ENCODE peak calls at places on chromosomes 5 and 9, in six cellular contexts. P is HepG2, W is A549, L is IMR-90, R is GM12878, G is K562. O is an unnamed sample.

GRCh38 chr5:171574374-171574773 is 154.9 kb downstream of the FGF18 start:
- DNase-seq in G (no peak), L (no peak), P (no peak), R (no peak), W (no peak), O (no peak)

GRCh38 chr5:98904786-98905185 is 24.0 kb downstream of the CHD1 start:
- DNase-seq in W (no peak), G (no peak), R (no peak), L (peak), P (no peak), O (no peak)

GRCh38 chr9:112065781-112066606 is 109.1 kb downstream of the SUSD1 start:
- DNase-seq in R (no peak), W (no peak), P (no peak), G (peak), L (peak), O (no peak)

GRCh38 chr5:177539411-177539810 is 15.0 kb downstream of the FAM193B start:
- DNase-seq in L (peak), P (no peak), W (no peak), R (no peak), G (no peak), O (no peak)

GRCh38 chr5:9207820-9208418 is 338.0 kb downstream of the SEMA5A start:
- DNase-seq in G (peak), R (no peak), L (peak), W (peak), P (peak), O (peak)

GRCh38 chr5:82332064-82332855 is 54.1 kb upstream of the RPS23 start:
- DNase-seq in P (no peak), G (no peak), R (no peak), L (no peak), W (no peak), O (no peak)

GRCh38 chr5:5257761-5258160 is 117.6 kb downstream of the ADAMTS16 start:
- DNase-seq in G (no peak), P (no peak), W (no peak), R (no peak), L (no peak), O (no peak)

GRCh38 chr9:134547161-134548100 is 94.2 kb upstream of the COL5A1 start:
- DNase-seq in W (no peak), G (no peak), R (no peak), P (no peak), L (no peak), O (no peak)

GRCh38 chr9:35051069-35051967 is 21.1 kb downstream of the VCP start:
- DNase-seq in G (peak), L (peak), R (no peak), P (peak), W (peak), O (peak)

GRCh38 chr9:127903557-127904475 is 4.4 kb upstream of the ST6GALNAC6 start:
- DNase-seq in G (peak), L (no peak), W (no peak), R (no peak), P (peak), O (no peak)

GRCh38 chr9:133484671-133485437 is 6.0 kb upstream of the SLC2A6 start:
- DNase-seq in G (no peak), R (no peak), L (no peak), P (no peak), W (no peak), O (peak)

GRCh38 chr9:88932766-88933165 is 58.5 kb upstream of the S1PR3 start:
- DNase-seq in G (peak), P (no peak), L (no peak), W (no peak), R (no peak), O (no peak)

GRCh38 chr9:132481467-132481866 is 71.5 kb downstream of the CFAP77 start:
- DNase-seq in L (no peak), W (no peak), R (no peak), G (no peak), P (no peak), O (no peak)

GRCh38 chr5:10734050-10734709 is 26.9 kb downstream of the DAP start:
- DNase-seq in R (no peak), G (peak), W (no peak), P (no peak), L (no peak), O (no peak)

GRCh38 chr9:125747053-125747764 is at the start of gene PBX3:
- DNase-seq in G (peak), R (no peak), L (no peak), W (peak), P (no peak), O (peak)

GRCh38 chr9:115008536-115008935 is 78.1 kb upstream of the TNFSF8 start:
- DNase-seq in G (no peak), W (peak), P (no peak), L (peak), R (no peak), O (no peak)

GRCh38 chr5:8114597-8115266 is 245.8 kb downstream of the MTRR start:
- DNase-seq in W (no peak), P (no peak), R (no peak), L (no peak), G (no peak), O (no peak)

GRCh38 chr5:147369742-147370374 is 135.0 kb downstream of the STK32A start:
- DNase-seq in P (no peak), R (no peak), L (peak), G (no peak), W (peak), O (no peak)
- TF ChIP-seq RAD21 in P (no peak), R (no peak), L (peak), G (no peak), W (peak), O (peak)

GRCh38 chr5:168681556-168682183 is 102.5 kb upstream of the PANK3 start:
- DNase-seq in L (peak), W (no peak), G (no peak), R (no peak), P (peak), O (no peak)

GRCh38 chr5:168680395-168680794 is 101.2 kb upstream of the PANK3 start:
- DNase-seq in P (no peak), G (no peak), R (no peak), L (no peak), W (no peak), O (no peak)

GRCh38 chr5:168676499-168676898 is 97.3 kb upstream of the PANK3 start:
- DNase-seq in L (no peak), W (no peak), P (no peak), R (no peak), G (no peak), O (no peak)

GRCh38 chr5:168675883-168676408 is 96.8 kb upstream of the PANK3 start:
- DNase-seq in P (no peak), G (no peak), W (no peak), L (no peak), R (no peak), O (no peak)

GRCh38 chr5:168679515-168679920 is 100.3 kb upstream of the PANK3 start:
- DNase-seq in W (peak), P (peak), G (peak), R (peak), L (peak), O (peak)
- TF ChIP-seq USF2 in W (no peak), P (no peak), G (no peak), R (no peak), L (no peak), O (no peak)

GRCh38 chr5:73921746-73922145 is 295.8 kb downstream of the ARHGEF28 start:
- DNase-seq in P (no peak), G (no peak), L (no peak), R (no peak), W (no peak), O (no peak)
- TF ChIP-seq RAD21 in P (no peak), G (no peak), L (no peak), R (no peak), W (no peak), O (no peak)

DNA sequence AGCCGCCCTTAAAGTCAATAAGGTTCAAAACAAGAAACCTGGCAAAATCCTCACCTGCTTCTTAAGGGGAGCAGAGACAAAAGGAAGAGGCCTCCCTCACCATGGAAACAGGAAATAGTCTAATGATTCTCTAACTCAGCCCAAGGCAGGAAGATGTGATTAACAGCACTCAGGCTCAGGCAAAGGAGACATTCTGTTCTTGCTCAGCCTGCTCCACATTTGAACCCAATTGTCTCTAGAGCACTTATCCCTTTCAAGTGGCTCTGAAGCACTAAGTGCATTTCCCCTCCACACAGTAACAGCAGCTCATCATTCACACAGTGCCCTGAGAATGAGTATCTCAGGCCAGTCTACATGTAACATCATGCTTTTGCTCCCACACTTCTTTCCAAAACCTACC is 72.3 kb downstream of the NIPSNAP3B start:
- DNase-seq in G (no peak), L (peak), R (no peak), P (no peak), W (no peak), O (peak)
- TF ChIP-seq USF2 in G (no peak), L (no peak), R (no peak), P (no peak), W (no peak), O (no peak)

GRCh38 chr9:105044458-105044857 is 116.5 kb upstream of the ABCA1 start:
- DNase-seq in W (no peak), P (no peak), R (no peak), G (no peak), L (no peak), O (no peak)
- TF ChIP-seq RAD21 in W (no peak), P (no peak), R (no peak), G (no peak), L (no peak), O (no peak)